ENCODE peak calls at places on chromosomes 16 and 17, in five cellular contexts. U is brain microvascular endothelial cell; G is pancreas; S is fibroblast of the aortic adventitia; C is CD4-positive, alpha-beta T cell. F is an unnamed sample.

GRCh38 chr17:49898547-49899490 is 51.0 kb upstream of the TAC4 start:
- DNase-seq in S (no peak), C (no peak), G (no peak), U (no peak), F (no peak)

GRCh38 chr16:66539628-66540469 is 10.1 kb downstream of the TK2 start:
- DNase-seq in U (peak; percentile 50), G (no peak), C (no peak), S (no peak), F (no peak)

GRCh38 chr16:3999890-4000325 is 116.3 kb downstream of the ADCY9 start:
- DNase-seq in G (no peak), C (no peak), U (no peak), S (peak; percentile 82), F (no peak)

GRCh38 chr16:64629622-64630021 is 492.2 kb downstream of the CDH11 start:
- DNase-seq in C (no peak), S (no peak), G (no peak), U (peak; percentile 36), F (no peak)

GRCh38 chr16:73329363-73330306 is 281.7 kb upstream of the ZFHX3 start:
- DNase-seq in U (no peak), C (no peak), S (no peak), G (no peak), F (no peak)

GRCh38 chr17:16449121-16449570 is 33.8 kb downstream of the TRPV2 start:
- DNase-seq in U (peak; percentile 40), S (peak; percentile 55), C (no peak), G (no peak), F (no peak)

GRCh38 chr17:63425478-63425877 is 20.6 kb downstream of the CYB561 start:
- DNase-seq in G (peak; percentile 65), U (peak; percentile 81), S (peak; percentile 92), C (peak; percentile 55), F (peak; percentile 56)

GRCh38 chr16:66386629-66387622 is 20.4 kb downstream of the CDH5 start:
- DNase-seq in C (no peak), S (no peak), G (no peak), U (no peak), F (no peak)

GRCh38 chr17:73865825-73866224 is 221.6 kb upstream of the SDK2 start:
- DNase-seq in U (no peak), G (no peak), C (no peak), S (no peak), F (no peak)

GRCh38 chr16:76947694-76948093 is 243.3 kb upstream of the MON1B start:
- DNase-seq in C (no peak), G (no peak), U (no peak), S (peak; percentile 49), F (no peak)

GRCh38 chr17:62819511-62820221 is 11.6 kb upstream of the MARCHF10 start:
- DNase-seq in U (peak; percentile 99), C (no peak), S (peak; percentile 94), G (peak; percentile 44), F (no peak)

GRCh38 chr17:81401727-81402529 is 6.7 kb downstream of the BAHCC1 start:
- DNase-seq in S (peak; percentile 57), U (no peak), C (no peak), G (no peak), F (no peak)

GRCh38 chr17:78341559-78342437 is 18.1 kb downstream of the SOCS3 start:
- DNase-seq in U (no peak), G (peak; percentile 74), S (peak; percentile 81), C (no peak), F (peak; percentile 48)

GRCh38 chr16:19860146-19861030 is 24.3 kb downstream of the GPRC5B start:
- DNase-seq in G (no peak), C (no peak), U (peak; percentile 56), S (peak; percentile 65), F (no peak)

GRCh38 chr17:77126519-77126918 is 14.2 kb upstream of the SEC14L1 start:
- DNase-seq in S (no peak), C (no peak), G (peak; percentile 75), U (no peak), F (no peak)

GRCh38 chr16:77816293-77816692 is 27.9 kb downstream of the VAT1L start:
- DNase-seq in C (no peak), G (peak; percentile 36), U (no peak), S (peak; percentile 41), F (no peak)

GRCh38 chr17:55421179-55421934 is at the start of gene MMD:
- DNase-seq in G (peak; percentile 47), S (no peak), U (no peak), C (no peak), F (no peak)

GRCh38 chr16:49499018-49499785 is 125.6 kb downstream of the C16orf78 start:
- DNase-seq in C (no peak), S (no peak), G (no peak), U (no peak), F (peak; percentile 11)

GRCh38 chr16:78684655-78685400 is 585.4 kb downstream of the WWOX start:
- DNase-seq in U (peak; percentile 22), S (peak; percentile 70), C (no peak), G (no peak), F (no peak)

GRCh38 chr17:69501591-69502468 is 87.3 kb downstream of the MAP2K6 start:
- DNase-seq in C (no peak), G (peak; percentile 54), U (no peak), S (peak; percentile 75), F (no peak)

GRCh38 chr17:74243013-74243755 is 29.8 kb downstream of the TTYH2 start:
- DNase-seq in S (no peak), U (no peak), G (no peak), C (no peak), F (no peak)

GRCh38 chr17:68461122-68461539 is 3.8 kb upstream of the WIPI1 start:
- DNase-seq in C (no peak), G (no peak), U (no peak), S (peak; percentile 31), F (no peak)

GRCh38 chr17:50863221-50863843 is 2.8 kb downstream of the TOB1 start:
- DNase-seq in S (peak; percentile 41), U (no peak), C (peak; percentile 16), G (peak; percentile 68), F (no peak)

GRCh38 chr16:35746963-35747657 is 2287.7 kb downstream of the TP53TG3F start:
- DNase-seq in U (no peak), C (no peak), S (no peak), G (no peak), F (no peak)

GRCh38 chr17:6870841-6871240 is 39.3 kb upstream of the TEKT1 start:
- DNase-seq in S (no peak), G (no peak), C (no peak), U (no peak), F (no peak)

GRCh38 chr17:48740537-48740936 is 12.0 kb upstream of the HOXB13 start:
- DNase-seq in U (no peak), S (no peak), G (no peak), C (no peak), F (no peak)

DNA sequence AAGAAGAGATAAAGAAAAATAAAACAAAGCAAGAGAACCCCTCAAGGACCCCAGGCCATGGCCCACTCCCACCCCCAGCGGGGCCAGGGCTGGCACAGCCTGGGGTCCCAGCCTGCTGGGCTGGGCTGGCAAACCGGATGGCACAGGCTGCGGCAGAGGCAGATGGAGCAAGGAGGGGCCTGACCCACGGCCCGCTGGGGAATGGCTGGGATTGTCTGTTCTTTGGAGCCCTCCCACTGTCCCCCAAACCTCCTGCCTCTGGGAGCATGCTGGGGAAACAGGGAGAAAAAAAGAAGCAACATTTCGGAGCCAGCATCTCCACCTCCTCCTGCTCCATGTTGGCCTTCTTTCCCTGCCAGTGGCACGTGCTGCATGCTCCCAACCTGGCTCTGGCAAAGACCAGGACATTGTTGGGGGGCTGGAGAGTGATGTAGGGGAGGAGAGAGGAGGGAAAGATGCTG is 37.1 kb upstream of the LHX1 start:
- DNase-seq in U (no peak), C (no peak), G (no peak), S (no peak), F (no peak)
- TF ChIP-seq CTCF in U (no peak), C (no peak), G (no peak), S (no peak), F (no peak)

DNA sequence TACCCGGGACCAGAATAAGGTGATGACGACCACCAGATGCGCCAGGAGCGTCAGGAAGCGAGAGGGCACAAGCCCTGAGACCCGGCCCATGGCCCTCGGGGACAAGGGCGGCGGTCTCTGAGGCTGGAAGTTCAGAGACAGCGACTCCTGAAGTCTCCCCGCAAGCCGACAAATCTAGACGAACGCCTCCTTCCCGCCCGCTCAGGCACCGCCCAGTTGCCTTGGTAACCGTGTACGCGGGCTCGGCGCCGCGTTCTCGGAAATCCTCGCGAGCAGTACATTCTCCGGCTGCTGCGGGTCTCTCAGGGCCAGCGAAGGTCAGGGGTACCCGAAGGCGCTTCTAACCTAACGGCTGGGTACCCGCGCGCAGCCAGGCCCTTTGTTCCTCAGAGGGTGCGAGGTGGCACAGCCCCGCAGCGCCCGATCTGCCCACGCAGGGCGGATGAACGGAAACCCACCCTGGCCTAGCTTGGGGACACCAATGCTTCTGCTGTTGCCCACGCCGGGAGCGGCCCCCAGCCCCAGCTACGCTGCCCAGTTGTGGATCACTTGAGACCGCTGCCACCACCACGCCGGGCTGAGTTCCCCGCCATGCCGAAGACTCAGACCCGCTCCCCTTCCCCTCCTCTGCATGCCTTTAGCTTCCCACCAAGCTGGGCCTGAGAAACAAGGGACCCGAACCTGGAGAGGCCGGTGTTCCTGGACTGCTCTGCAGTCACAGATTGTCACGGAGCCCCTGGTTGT is at the start of gene TMEM107:
- DNase-seq in U (peak; percentile 71), C (peak; percentile 84), S (peak; percentile 76), G (peak; percentile 85), F (peak; percentile 80)
- TF ChIP-seq CTCF in U (peak; percentile 8), C (no peak), S (peak; percentile 5), G (no peak), F (no peak)

GRCh38 chr16:1723450-1724147 is 17.6 kb downstream of the MAPK8IP3 start:
- DNase-seq in G (no peak), S (peak; percentile 53), U (peak; percentile 49), C (peak; percentile 20), F (no peak)

GRCh38 chr16:1724491-1724890 is 18.5 kb downstream of the MAPK8IP3 start:
- DNase-seq in U (no peak), C (no peak), G (no peak), S (no peak), F (no peak)

GRCh38 chr16:1726661-1727502 is 20.9 kb downstream of the MAPK8IP3 start:
- DNase-seq in S (no peak), G (no peak), C (no peak), U (no peak), F (no peak)

GRCh38 chr16:1721372-1721771 is 15.4 kb downstream of the MAPK8IP3 start:
- DNase-seq in C (no peak), U (no peak), G (no peak), S (no peak), F (no peak)
- TF ChIP-seq CTCF in C (no peak), U (no peak), G (no peak), S (no peak), F (no peak)

DNA sequence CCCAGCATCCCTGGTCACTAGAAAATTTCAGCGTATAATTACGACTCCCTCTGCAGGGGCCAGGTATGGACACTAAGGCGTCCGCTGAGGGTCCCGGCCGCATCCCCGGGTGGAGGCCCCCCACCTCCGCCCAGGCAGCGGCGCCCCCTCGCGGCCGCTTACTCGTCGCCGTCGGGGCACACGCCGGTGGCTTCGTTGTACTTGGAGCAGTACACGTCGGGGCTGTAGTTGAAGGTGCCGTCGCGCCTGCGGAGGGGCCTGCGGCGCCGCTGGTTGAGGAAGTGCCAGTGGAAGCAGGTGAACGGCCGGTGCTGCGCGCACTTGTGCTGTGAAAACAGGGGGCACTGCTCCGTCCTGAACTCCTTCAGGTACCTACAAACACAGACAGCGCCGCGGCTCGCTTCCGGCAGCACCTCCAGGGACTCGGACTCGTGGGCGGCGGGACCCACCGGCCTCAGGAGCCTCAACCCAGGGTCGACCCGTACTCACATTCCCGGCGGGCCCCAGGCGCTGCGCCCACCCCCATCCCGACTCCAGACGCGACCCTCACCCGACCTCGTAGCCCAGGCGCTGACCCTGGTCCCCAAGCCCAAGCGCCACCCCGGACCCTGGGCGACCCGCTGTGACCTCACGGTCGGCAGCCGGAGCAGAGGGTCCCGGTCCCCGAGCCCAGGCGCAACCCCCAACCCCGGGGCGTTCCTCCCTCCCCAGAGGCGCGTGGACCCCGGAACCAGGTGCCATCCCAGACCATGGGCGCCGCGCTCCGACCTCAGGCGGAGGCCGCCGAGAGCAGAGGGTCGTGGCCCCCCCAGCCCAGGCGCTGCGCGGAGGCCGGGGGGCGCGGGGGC is 596 bp downstream of the UNKL start:
- DNase-seq in G (peak; percentile 39), S (peak; percentile 39), C (peak; percentile 67), U (peak; percentile 27), F (peak; percentile 61)
- TF ChIP-seq CTCF in G (peak; percentile 48), S (peak; percentile 55), C (peak; percentile 65), U (peak; percentile 63), F (no peak)